ENCODE peak calls at places on chromosome 5, in four cellular contexts. D, C, W and K are unnamed samples.

GRCh38 chr5:132239776-132240175 is 12.1 kb upstream of the P4HA2 start:
- DNase-seq in W (no peak), D (no peak), C (no peak), K (peak)

GRCh38 chr5:88671808-88672499 is 211.0 kb downstream of the MEF2C start:
- DNase-seq in W (no peak), D (no peak), C (no peak), K (no peak)

GRCh38 chr5:167294861-167295685 is 996.4 kb upstream of the WWC1 start:
- DNase-seq in D (no peak), W (no peak), C (peak), K (no peak)

GRCh38 chr5:174693697-174694400 is 30.5 kb upstream of the MSX2 start:
- DNase-seq in W (no peak), C (no peak), D (no peak), K (no peak)

GRCh38 chr5:65199988-65200668 is 281.6 kb downstream of the ADAMTS6 start:
- DNase-seq in D (no peak), W (no peak), C (peak), K (no peak)

GRCh38 chr5:17443333-17444125 is 54.5 kb upstream of the TAF11L2 start:
- DNase-seq in W (no peak), C (peak), D (no peak), K (no peak)

GRCh38 chr5:118775790-118776499 is 212.4 kb downstream of the DTWD2 start:
- DNase-seq in C (no peak), D (no peak), W (no peak), K (no peak)

GRCh38 chr5:9927521-9927997 is 297.4 kb upstream of the TAS2R1 start:
- DNase-seq in D (no peak), C (peak), W (no peak), K (no peak)

GRCh38 chr5:156096259-156096658 is 230.7 kb upstream of the SGCD start:
- DNase-seq in W (no peak), C (no peak), D (no peak), K (no peak)

GRCh38 chr5:111738118-111738517 is 18.9 kb downstream of the NREP start:
- DNase-seq in D (no peak), C (no peak), W (no peak), K (no peak)

GRCh38 chr5:21880164-21880563 is 973.0 kb downstream of the CDH12 start:
- DNase-seq in W (peak), D (no peak), C (no peak), K (no peak)

GRCh38 chr5:48192-48591 is 43.8 kb upstream of the PLEKHG4B start:
- DNase-seq in C (no peak), D (no peak), W (no peak), K (no peak)

GRCh38 chr5:163569284-163569683 is 63.9 kb downstream of the MAT2B start:
- DNase-seq in D (no peak), W (no peak), C (peak), K (no peak)

GRCh38 chr5:181043285-181044092 is 3.4 kb downstream of the BTNL9 start:
- DNase-seq in C (no peak), W (no peak), D (no peak), K (no peak)

GRCh38 chr5:108998216-108998615 is 250.5 kb downstream of the FER start:
- DNase-seq in W (no peak), C (no peak), D (no peak), K (peak)

GRCh38 chr5:90941002-90941720 is 382.6 kb downstream of the ADGRV1 start:
- DNase-seq in W (no peak), D (no peak), C (no peak), K (no peak)

GRCh38 chr5:75524591-75524990 is 12.9 kb downstream of the POLK start:
- DNase-seq in W (no peak), D (no peak), C (no peak), K (no peak)

GRCh38 chr5:147411612-147412310 is 98.1 kb downstream of the DPYSL3 start:
- DNase-seq in D (no peak), W (no peak), C (no peak), K (no peak)

GRCh38 chr5:140341591-140341990 is 4.8 kb downstream of the HBEGF start:
- DNase-seq in W (no peak), C (no peak), D (peak), K (no peak)

GRCh38 chr5:82537646-82538306 is 259.6 kb upstream of the RPS23 start:
- DNase-seq in C (peak), W (no peak), D (no peak), K (no peak)

GRCh38 chr5:38078161-38078560 is 180.2 kb upstream of the EGFLAM start:
- DNase-seq in W (no peak), C (peak), D (no peak), K (no peak)

GRCh38 chr5:169637085-169637855 is at the start of gene DOCK2:
- DNase-seq in W (no peak), D (peak), C (no peak), K (no peak)

GRCh38 chr5:88089757-88090390 is 178.8 kb downstream of the TMEM161B start:
- DNase-seq in W (no peak), C (no peak), D (no peak), K (no peak)

DNA sequence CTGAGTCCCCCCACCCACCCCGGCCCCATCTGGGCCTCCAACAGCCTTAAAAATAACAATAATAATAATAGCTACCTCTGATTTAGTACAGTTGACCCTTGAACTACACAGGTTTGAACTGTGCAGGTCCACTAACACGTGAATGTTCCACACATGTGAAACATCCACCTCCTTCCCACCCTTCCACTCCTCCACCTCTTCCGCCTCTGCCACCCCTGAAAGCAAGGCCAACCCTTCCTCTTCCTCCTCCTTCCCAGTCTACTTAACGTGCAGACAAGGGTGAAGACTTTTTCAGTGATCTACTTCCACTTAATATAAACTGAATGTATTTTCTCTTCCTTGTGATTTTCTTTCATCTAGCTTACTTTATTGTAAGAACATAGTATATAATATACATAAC is 10.8 kb downstream of the PDGFRB start:
- DNase-seq in C (no peak), D (no peak), W (no peak), K (no peak)
- H3K4me3 ChIP-seq in C (no peak), D (no peak), W (peak), K (no peak)

GRCh38 chr5:172799416-172799815 is 28.4 kb upstream of the DUSP1 start:
- DNase-seq in C (no peak), W (no peak), D (no peak), K (no peak)

GRCh38 chr5:172795401-172795977 is 24.5 kb upstream of the DUSP1 start:
- DNase-seq in W (no peak), C (peak), D (peak), K (peak)

GRCh38 chr5:172796306-172796705 is 25.3 kb upstream of the DUSP1 start:
- DNase-seq in C (no peak), D (no peak), W (no peak), K (peak)

GRCh38 chr5:172798422-172799215 is 27.6 kb upstream of the DUSP1 start:
- DNase-seq in D (no peak), W (no peak), C (peak), K (peak)

GRCh38 chr5:172797800-172798199 is 26.8 kb upstream of the DUSP1 start:
- DNase-seq in W (no peak), D (no peak), C (no peak), K (peak)
- H3K4me3 ChIP-seq in W (no peak), D (no peak), C (no peak), K (no peak)

DNA sequence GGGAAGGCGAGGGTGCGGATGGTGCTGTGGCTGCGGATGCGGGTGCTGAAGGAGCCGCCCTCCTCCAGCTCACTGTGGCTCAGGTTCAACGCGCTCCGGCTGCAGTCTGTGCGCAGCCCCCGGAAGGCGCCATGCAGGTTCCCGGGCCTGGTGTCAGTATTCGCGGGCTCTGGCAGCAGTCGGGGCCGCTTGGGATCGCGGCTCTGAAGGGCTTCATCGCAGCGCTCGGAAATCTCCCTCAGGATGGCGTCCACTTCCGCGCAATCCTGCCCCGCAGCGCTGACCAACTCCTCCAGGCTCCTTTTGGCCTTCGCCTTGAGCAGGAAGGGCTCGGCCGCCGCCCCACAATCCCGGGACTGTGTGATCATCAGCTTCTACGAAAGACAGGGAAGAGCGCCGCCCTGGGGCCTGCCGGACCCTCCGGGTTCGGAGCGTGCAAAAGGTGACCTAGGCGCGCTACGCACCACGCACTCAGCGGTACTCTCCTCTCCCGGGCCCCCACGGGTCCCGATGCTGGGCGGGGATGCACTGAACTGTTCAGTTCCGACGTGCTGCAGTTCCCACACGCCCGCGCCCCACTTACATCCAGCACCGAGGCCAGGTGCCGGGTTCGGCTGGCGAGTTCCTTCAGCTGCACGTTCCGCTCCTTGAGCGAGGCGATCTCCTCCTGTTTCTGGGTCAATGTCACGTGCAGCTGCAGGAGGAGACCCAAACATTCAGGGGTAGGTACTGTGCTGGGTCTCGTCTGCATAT is 6.5 kb downstream of the MCIDAS start:
- DNase-seq in C (no peak), D (no peak), W (no peak), K (no peak)
- H3K4me3 ChIP-seq in C (peak), D (peak), W (no peak), K (peak)

DNA sequence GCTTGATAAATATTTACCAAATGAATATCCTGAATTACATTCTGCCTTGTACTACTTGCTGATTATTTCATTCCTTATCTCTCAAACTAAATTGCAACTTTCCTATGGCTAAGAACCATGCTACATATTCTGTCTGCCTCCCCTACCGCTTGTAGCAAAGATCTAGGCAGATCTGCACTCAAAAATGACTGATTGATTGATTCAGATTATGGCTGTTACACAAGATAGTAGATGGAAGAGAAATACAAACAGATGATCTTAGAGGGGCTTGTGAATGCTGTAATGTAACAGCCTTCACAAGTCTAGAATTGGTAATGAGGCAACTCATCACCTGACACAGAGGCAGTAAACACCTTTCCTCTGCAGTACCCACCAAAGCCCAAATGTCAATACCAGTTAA is 446.1 kb downstream of the PRELID2 start:
- DNase-seq in C (no peak), W (no peak), D (no peak), K (no peak)
- H3K4me3 ChIP-seq in C (no peak), W (no peak), D (no peak), K (no peak)

GRCh38 chr5:177495243-177496060 is 2.0 kb downstream of the PDLIM7 start:
- DNase-seq in C (peak), D (peak), W (no peak), K (no peak)

GRCh38 chr5:177494356-177495195 is 2.8 kb downstream of the PDLIM7 start:
- DNase-seq in W (no peak), D (peak), C (peak), K (no peak)

GRCh38 chr5:177491983-177492746 is 5.2 kb downstream of the PDLIM7 start:
- DNase-seq in C (no peak), W (no peak), D (no peak), K (no peak)

GRCh38 chr5:177492841-177493240 is 4.6 kb downstream of the PDLIM7 start:
- DNase-seq in W (no peak), C (no peak), D (no peak), K (no peak)

DNA sequence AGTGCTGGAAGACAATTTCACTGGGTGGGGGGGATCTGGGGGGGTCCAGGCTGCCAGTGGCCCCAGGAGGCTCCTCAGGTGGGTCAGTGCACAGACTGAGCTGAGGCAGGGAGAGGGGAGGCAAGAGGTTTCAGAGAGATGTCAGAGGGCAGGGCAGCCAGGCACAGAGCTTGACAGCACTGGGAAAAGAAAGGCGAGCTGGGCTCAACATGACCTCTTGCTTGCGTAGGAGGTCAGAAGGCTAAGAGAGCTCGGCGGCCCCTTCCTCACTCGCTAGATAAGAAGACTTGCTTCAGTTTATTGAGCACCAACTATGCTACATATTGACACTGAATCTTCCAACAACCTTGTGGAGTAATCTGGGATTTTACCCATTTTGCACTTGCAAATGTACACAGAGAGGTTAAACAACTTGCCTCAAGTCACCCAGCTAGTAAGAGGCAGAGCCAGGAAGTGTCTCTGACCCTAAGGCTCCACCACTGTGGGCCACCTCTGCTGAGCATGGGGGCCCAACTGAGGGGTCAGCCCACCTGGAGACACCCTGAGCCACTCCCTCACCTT is 3.5 kb downstream of the PDLIM7 start:
- DNase-seq in W (no peak), C (no peak), D (no peak), K (no peak)
- H3K4me3 ChIP-seq in W (no peak), C (peak), D (peak), K (no peak)

DNA sequence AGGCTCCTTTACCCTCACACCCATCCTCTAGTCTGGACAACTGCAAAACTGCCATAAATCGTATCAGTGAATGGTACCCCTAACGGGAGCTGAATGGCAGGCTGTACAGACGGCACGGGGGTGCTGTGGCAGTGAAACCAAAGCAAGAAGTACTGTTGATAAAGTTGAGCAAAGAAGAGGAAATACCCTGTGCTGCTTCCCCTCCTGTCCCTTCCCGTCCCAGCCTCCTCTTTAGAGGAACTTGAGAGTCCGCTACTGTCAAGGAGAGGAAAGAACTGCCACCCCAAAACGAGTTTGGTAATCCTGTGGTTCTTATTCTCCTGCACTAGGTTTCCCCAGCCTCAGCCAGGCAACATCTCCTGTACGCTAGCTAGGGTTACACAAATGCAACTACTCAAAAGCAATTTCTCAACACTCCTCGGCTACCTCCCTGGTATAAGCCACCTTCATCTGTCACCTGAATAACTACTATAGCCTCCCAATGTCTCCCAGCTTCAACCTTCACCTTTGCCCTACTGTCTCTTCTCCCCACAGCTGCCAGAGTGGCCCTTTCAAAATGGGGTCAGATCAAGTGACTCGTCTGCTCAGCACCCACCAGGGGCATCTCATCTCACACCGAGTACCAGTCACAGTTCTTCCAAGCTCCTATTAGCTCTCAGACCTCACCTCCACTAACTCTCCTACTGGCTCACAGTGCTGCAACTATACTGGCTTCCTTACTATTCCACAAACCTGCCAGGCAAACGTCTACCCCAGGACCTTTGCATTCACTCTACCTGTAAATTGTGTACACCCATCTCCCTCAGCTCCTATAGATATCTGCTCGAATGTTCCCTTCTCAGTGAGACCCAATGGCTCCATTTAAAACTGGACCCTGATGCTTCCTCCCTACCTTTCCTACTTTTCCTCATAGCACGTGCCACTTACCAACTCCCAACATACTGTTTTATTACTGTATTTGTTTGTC is 4.1 kb downstream of the GLRX start:
- DNase-seq in W (no peak), D (no peak), C (no peak), K (no peak)
- H3K4me3 ChIP-seq in W (no peak), D (peak), C (peak), K (no peak)

GRCh38 chr5:152595327-152595890 is 190.3 kb upstream of the NMUR2 start:
- DNase-seq in C (no peak), D (no peak), W (no peak), K (no peak)

GRCh38 chr5:152593388-152593787 is 188.3 kb upstream of the NMUR2 start:
- DNase-seq in C (no peak), W (no peak), D (no peak), K (no peak)

GRCh38 chr5:152601806-152602467 is 196.9 kb upstream of the NMUR2 start:
- DNase-seq in D (no peak), C (no peak), W (no peak), K (no peak)

DNA sequence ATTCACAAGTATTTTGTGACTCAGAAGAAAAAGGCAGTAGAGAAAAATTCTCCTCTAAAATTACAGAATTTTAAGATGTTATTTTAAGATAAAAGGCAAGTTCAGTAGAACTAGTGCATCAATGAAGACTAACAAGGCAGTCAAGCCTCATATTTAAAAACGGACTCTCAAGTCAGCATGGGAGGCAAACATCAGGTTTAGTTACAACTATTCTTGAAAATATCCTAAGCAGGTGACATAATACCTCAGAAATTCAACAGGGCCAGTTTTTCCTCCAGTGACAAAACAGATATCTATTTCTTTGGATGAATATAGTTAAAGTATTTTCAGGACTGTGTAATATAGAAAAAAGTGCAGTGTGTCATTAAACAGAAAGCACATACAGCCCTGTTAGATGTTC is 194.0 kb upstream of the NMUR2 start:
- DNase-seq in W (no peak), C (no peak), D (no peak), K (no peak)
- H3K4me3 ChIP-seq in W (no peak), C (no peak), D (no peak), K (no peak)

GRCh38 chr5:53667621-53668020 is 107.2 kb downstream of the NDUFS4 start:
- DNase-seq in D (no peak), W (no peak), C (no peak), K (no peak)

GRCh38 chr5:53674114-53674513 is 113.7 kb downstream of the NDUFS4 start:
- DNase-seq in W (no peak), C (no peak), D (no peak), K (no peak)

GRCh38 chr5:53671447-53671846 is 111.0 kb downstream of the NDUFS4 start:
- DNase-seq in W (no peak), D (no peak), C (no peak), K (no peak)
- H3K4me3 ChIP-seq in W (no peak), D (no peak), C (no peak), K (no peak)